ENCODE peak calls at places on chromosomes 11 and 22, in five cellular contexts. A, I, D, N and V are unnamed samples.

GRCh38 chr11:122872046-122872445 is 10.5 kb upstream of the JHY start:
- DNase-seq in A (no peak), N (no peak), I (no peak), D (no peak), V (no peak)

GRCh38 chr11:128691802-128692749 is 1.8 kb upstream of the FLI1 start:
- DNase-seq in I (no peak), D (no peak), A (no peak), N (no peak), V (no peak)

GRCh38 chr11:101583180-101584128 is at the start of gene TRPC6:
- DNase-seq in A (peak), I (no peak), N (no peak), D (peak), V (peak)

GRCh38 chr11:70507466-70508230 is 109.3 kb downstream of the CTTN start:
- DNase-seq in A (no peak), D (no peak), N (no peak), I (no peak), V (no peak)

GRCh38 chr11:16167706-16168487 is 188.4 kb downstream of the SOX6 start:
- DNase-seq in D (no peak), A (no peak), N (no peak), I (no peak), V (no peak)

GRCh38 chr22:35349368-35349703 is 31.6 kb upstream of the HMOX1 start:
- DNase-seq in A (peak), I (no peak), D (no peak), N (no peak), V (no peak)

GRCh38 chr11:110085255-110085838 is 7.8 kb upstream of the ZC3H12C start:
- DNase-seq in N (no peak), D (no peak), A (no peak), I (no peak), V (no peak)

GRCh38 chr11:44760917-44761545 is 34.3 kb downstream of the TSPAN18 start:
- DNase-seq in D (peak), A (no peak), N (no peak), I (no peak), V (peak)

GRCh38 chr11:1202776-1203504 is 19.9 kb upstream of the MUC5B start:
- DNase-seq in I (peak), D (peak), A (peak), N (peak), V (peak)

GRCh38 chr11:32658639-32659406 is 75.2 kb downstream of the EIF3M start:
- DNase-seq in D (peak), A (no peak), I (no peak), N (no peak), V (no peak)

GRCh38 chr22:28379075-28379806 is 300.4 kb downstream of the TTC28 start:
- DNase-seq in N (no peak), D (no peak), A (no peak), I (no peak), V (no peak)

GRCh38 chr22:22820626-22821025 is 67.0 kb upstream of the IGLL5 start:
- DNase-seq in D (no peak), N (no peak), I (no peak), A (no peak), V (no peak)